ENCODE peak calls at places on chromosomes 6 and 20, in five cellular contexts. X is CD8-positive, alpha-beta T cell; W is Right ventricle myocardium superior; D is MG63; K is nucleus accumbens. O is an unnamed sample.

GRCh38 chr6:53671111-53671510 is 5.6 kb upstream of the KLHL31 start:
- DNase-seq in X (no peak), W (no peak), D (no peak), K (no peak), O (no peak)

GRCh38 chr6:148037496-148037895 is 305.1 kb upstream of the SASH1 start:
- DNase-seq in X (no peak), W (no peak), D (no peak), K (no peak), O (no peak)

GRCh38 chr6:46130665-46131064 is 876 bp downstream of the ENPP4 start:
- DNase-seq in X (no peak), W (no peak), D (no peak), K (no peak), O (no peak)

GRCh38 chr6:162200036-162200435 is 527.5 kb downstream of the PRKN start:
- DNase-seq in X (no peak), W (no peak), D (no peak), K (no peak), O (no peak)

GRCh38 chr6:106858653-106859092 is 115.9 kb downstream of the CD24 start:
- DNase-seq in X (no peak), W (no peak), D (peak), K (no peak), O (no peak)

GRCh38 chr20:3677733-3678132 is 4.1 kb downstream of the ADAM33 start:
- DNase-seq in X (no peak), W (peak), D (no peak), K (peak), O (peak)

GRCh38 chr6:3742426-3743344 is 8.8 kb downstream of the PXDC1 start:
- DNase-seq in X (peak), W (peak), D (peak), K (peak), O (peak)

GRCh38 chr6:43622541-43622940 is 6.5 kb downstream of the GTPBP2 start:
- DNase-seq in X (no peak), W (no peak), D (no peak), K (no peak), O (no peak)

GRCh38 chr6:34146801-34147592 is 1.1 kb upstream of the GRM4 start:
- DNase-seq in X (no peak), W (peak), D (peak), K (no peak), O (no peak)

GRCh38 chr6:52981215-52981910 is 13.7 kb downstream of the GSTA4 start:
- DNase-seq in X (no peak), W (no peak), D (no peak), K (no peak), O (no peak)

GRCh38 chr6:68740828-68741500 is 105.9 kb downstream of the ADGRB3 start:
- DNase-seq in X (no peak), W (no peak), D (no peak), K (no peak), O (no peak)

GRCh38 chr20:33908351-33908750 is 85.4 kb upstream of the RALY start:
- DNase-seq in X (no peak), W (no peak), D (peak), K (no peak), O (no peak)

GRCh38 chr20:45174434-45175364 is at the start of gene PI3:
- DNase-seq in X (no peak), W (peak), D (peak), K (no peak), O (no peak)

GRCh38 chr6:53959717-53960116 is 151.5 kb upstream of the MLIP start:
- DNase-seq in X (no peak), W (no peak), D (no peak), K (no peak), O (no peak)

GRCh38 chr6:125658759-125659431 is 90.5 kb upstream of the HEY2 start:
- DNase-seq in X (no peak), W (peak), D (peak), K (no peak), O (no peak)

GRCh38 chr6:110232456-110232855 is 52.2 kb downstream of the CDC40 start:
- DNase-seq in X (no peak), W (no peak), D (no peak), K (no peak), O (no peak)